ENCODE peak calls at places on chromosomes 13 and 19, in five cellular contexts. N, F, U, T and M are unnamed samples.

GRCh38 chr19:28063702-28064101 is 1149.2 kb downstream of the UQCRFS1 start:
- DNase-seq in N (no peak), F (no peak), U (no peak), T (no peak), M (no peak)

GRCh38 chr19:7257148-7258041 is 36.8 kb downstream of the INSR start:
- DNase-seq in N (no peak), F (no peak), U (no peak), T (peak), M (no peak)

GRCh38 chr19:55642153-55643002 is 1.1 kb upstream of the ZNF581 start:
- DNase-seq in N (peak), F (no peak), U (no peak), T (peak), M (no peak)

GRCh38 chr19:35557539-35558399 is 5.7 kb downstream of the ATP4A start:
- DNase-seq in N (peak), F (peak), U (no peak), T (peak), M (peak)

GRCh38 chr13:83845121-83845520 is 37.2 kb downstream of the SLITRK1 start:
- DNase-seq in N (no peak), F (no peak), U (no peak), T (no peak), M (no peak)

GRCh38 chr19:23526302-23526701 is 131.0 kb upstream of the ZNF91 start:
- DNase-seq in N (no peak), F (no peak), U (no peak), T (no peak), M (no peak)

GRCh38 chr13:88051746-88052482 is 380.7 kb downstream of the SLITRK5 start:
- DNase-seq in N (no peak), F (peak), U (no peak), T (no peak), M (no peak)

GRCh38 chr13:21625366-21625765 is 21.4 kb upstream of the MICU2 start:
- DNase-seq in N (peak), F (peak), U (no peak), T (peak), M (no peak)

GRCh38 chr19:53158119-53158656 is 665 bp downstream of the ZNF347 start:
- DNase-seq in N (peak), F (peak), U (peak), T (peak), M (peak)